ENCODE peak calls at places on chromosomes 12 and 14, in nine cellular contexts. M is PC-3, K is lower leg skin, C is brain pericyte, Z is amniotic stem cell, D is glomerular endothelial cell, I is NCI-H2081, N is AG04449, F is GM10248. A is an unnamed sample.

GRCh38 chr12:117967043-117967442 is 1.7 kb downstream of the KSR2 start:
- DNase-seq in I (no peak), Z (no peak), F (no peak), N (no peak), D (no peak), K (no peak), M (no peak), C (no peak), A (no peak)

GRCh38 chr14:20823859-20824258 is 21.2 kb upstream of the RNASE1 start:
- DNase-seq in N (no peak), Z (no peak), K (no peak), F (no peak), D (no peak), I (no peak), C (no peak), M (no peak), A (peak; percentile 60)

GRCh38 chr12:86623267-86623666 is 367.1 kb upstream of the MGAT4C start:
- DNase-seq in K (no peak), N (no peak), C (no peak), D (no peak), Z (no peak), M (no peak), I (no peak), F (no peak), A (no peak)

GRCh38 chr12:15172423-15172822 is 48.8 kb downstream of the RERG start:
- DNase-seq in I (no peak), F (no peak), Z (no peak), C (no peak), K (no peak), D (no peak), M (no peak), N (no peak), A (no peak)

GRCh38 chr14:56216631-56217379 is 98.6 kb downstream of the PELI2 start:
- DNase-seq in D (no peak), C (no peak), N (no peak), F (no peak), M (no peak), I (peak; percentile 30), Z (no peak), K (peak; percentile 91), A (no peak)

GRCh38 chr14:75562048-75562447 is 16.4 kb upstream of the FLVCR2 start:
- DNase-seq in Z (no peak), I (no peak), F (no peak), N (no peak), D (no peak), K (no peak), C (no peak), M (peak; percentile 9), A (no peak)

GRCh38 chr14:57136669-57137068 is 132.0 kb downstream of the EXOC5 start:
- DNase-seq in K (no peak), I (peak; percentile 55), C (no peak), D (no peak), M (no peak), Z (no peak), N (no peak), F (no peak), A (no peak)

GRCh38 chr14:81412779-81413178 is 12.7 kb upstream of the STON2 start:
- DNase-seq in Z (no peak), I (no peak), D (no peak), M (no peak), C (no peak), K (no peak), F (no peak), N (no peak), A (no peak)

GRCh38 chr12:52394836-52395405 is 9.5 kb upstream of the KRT84 start:
- DNase-seq in M (no peak), Z (no peak), C (no peak), I (no peak), K (no peak), N (no peak), D (no peak), F (no peak), A (no peak)